ENCODE peak calls at places on chromosome 17, in four cellular contexts. R is HepG2, H is H1, P is GM12878. B is an unnamed sample.

GRCh38 chr17:70510288-70510687 is 341.0 kb downstream of the KCNJ2 start:
- DNase-seq in R (no peak), H (no peak), P (no peak), B (no peak)

GRCh38 chr17:47265983-47266541 is 12.4 kb downstream of the ITGB3 start:
- DNase-seq in R (peak; percentile 48), H (no peak), P (no peak), B (peak; percentile 58)

GRCh38 chr17:63955232-63955631 is 17.5 kb downstream of the SCN4A start:
- DNase-seq in R (no peak), H (no peak), P (no peak), B (no peak)

GRCh38 chr17:77770331-77771105 is 188.0 kb upstream of the TNRC6C start:
- DNase-seq in R (no peak), H (no peak), P (no peak), B (peak; percentile 61)

GRCh38 chr17:64357191-64357981 is 33.3 kb downstream of the PECAM1 start:
- DNase-seq in R (no peak), H (no peak), P (no peak), B (no peak)

GRCh38 chr17:962650-963049 is 16.9 kb downstream of the NXN start:
- DNase-seq in R (no peak), H (no peak), P (no peak), B (no peak)

GRCh38 chr17:12812877-12813276 is 23.6 kb downstream of the ARHGAP44 start:
- DNase-seq in R (no peak), H (no peak), P (no peak), B (no peak)

GRCh38 chr17:43758086-43758485 is 505 bp downstream of the SOST start:
- DNase-seq in R (no peak), H (no peak), P (no peak), B (no peak)

GRCh38 chr17:32689348-32689747 is 187.6 kb downstream of the MYO1D start:
- DNase-seq in R (no peak), H (no peak), P (no peak), B (no peak)

GRCh38 chr17:6831662-6832263 is at the start of gene TEKT1:
- DNase-seq in R (peak; percentile 77), H (peak; percentile 54), P (no peak), B (peak; percentile 22)

GRCh38 chr17:74763565-74764387 is 12.4 kb downstream of the NAT9 start:
- DNase-seq in R (peak; percentile 97), H (no peak), P (no peak), B (no peak)

GRCh38 chr17:64146418-64147109 is 16.6 kb upstream of the ERN1 start:
- DNase-seq in R (peak; percentile 52), H (no peak), P (no peak), B (peak; percentile 67)

GRCh38 chr17:27240802-27241155 is 53.1 kb upstream of the WSB1 start:
- DNase-seq in R (no peak), H (no peak), P (no peak), B (no peak)

GRCh38 chr17:34902761-34903325 is 58.4 kb downstream of the CCT6B start:
- DNase-seq in R (no peak), H (no peak), P (no peak), B (no peak)

GRCh38 chr17:2867441-2868424 is 71.5 kb downstream of the RAP1GAP2 start:
- DNase-seq in R (peak; percentile 87), H (no peak), P (no peak), B (no peak)

GRCh38 chr17:19979917-19980770 is 2.5 kb upstream of the AKAP10 start:
- DNase-seq in R (no peak), H (no peak), P (no peak), B (no peak)

GRCh38 chr17:28745777-28746473 is 2.1 kb downstream of the TRAF4 start:
- DNase-seq in R (no peak), H (no peak), P (no peak), B (no peak)

GRCh38 chr17:82536220-82537201 is 17.0 kb downstream of the FOXK2 start:
- DNase-seq in R (no peak), H (no peak), P (no peak), B (no peak)

GRCh38 chr17:28745052-28745776 is 1.4 kb downstream of the TRAF4 start:
- DNase-seq in R (peak; percentile 90), H (no peak), P (no peak), B (peak; percentile 51)

GRCh38 chr17:77391668-77392375 is 251.1 kb downstream of the SEC14L1 start:
- DNase-seq in R (no peak), H (peak; percentile 31), P (no peak), B (peak; percentile 15)

GRCh38 chr17:17837380-17837821 is 615 bp upstream of the SREBF1 start:
- DNase-seq in R (peak; percentile 60), H (no peak), P (no peak), B (no peak)

GRCh38 chr17:15892679-15893332 is 52.1 kb upstream of the ADORA2B start:
- DNase-seq in R (peak; percentile 40), H (no peak), P (no peak), B (no peak)

GRCh38 chr17:63477471-63478440 is 895 bp downstream of the ACE start:
- DNase-seq in R (no peak), H (no peak), P (no peak), B (no peak)

GRCh38 chr17:27475070-27475673 is 18.9 kb downstream of the KSR1 start:
- DNase-seq in R (no peak), H (no peak), P (no peak), B (no peak)

GRCh38 chr17:64418506-64419339 is 28.1 kb upstream of the PECAM1 start:
- DNase-seq in R (peak; percentile 67), H (no peak), P (no peak), B (peak; percentile 47)

GRCh38 chr17:333626-334396 is 18.8 kb downstream of the RPH3AL start:
- DNase-seq in R (no peak), H (no peak), P (no peak), B (no peak)

GRCh38 chr17:50056217-50056960 is 479 bp downstream of the ITGA3 start:
- DNase-seq in R (peak; percentile 45), H (no peak), P (no peak), B (peak; percentile 45)

GRCh38 chr17:2243953-2244352 is 59.6 kb downstream of the SMG6 start:
- DNase-seq in R (no peak), H (no peak), P (no peak), B (no peak)

GRCh38 chr17:30824002-30824355 is 513 bp downstream of the CRLF3 start:
- DNase-seq in R (no peak), H (no peak), P (no peak), B (peak; percentile 52)

GRCh38 chr17:36978810-36979584 is 30.2 kb downstream of the AATF start:
- DNase-seq in R (no peak), H (no peak), P (no peak), B (no peak)

GRCh38 chr17:83026311-83026811 is 53.0 kb upstream of the METRNL start:
- DNase-seq in R (no peak), H (no peak), P (no peak), B (no peak)

GRCh38 chr17:16986391-16986790 is 14.5 kb upstream of the TNFRSF13B start:
- DNase-seq in R (no peak), H (no peak), P (no peak), B (no peak)

GRCh38 chr17:19645608-19646250 is 2.8 kb upstream of the ALDH3A2 start:
- DNase-seq in R (peak; percentile 29), H (no peak), P (no peak), B (peak; percentile 35)

DNA sequence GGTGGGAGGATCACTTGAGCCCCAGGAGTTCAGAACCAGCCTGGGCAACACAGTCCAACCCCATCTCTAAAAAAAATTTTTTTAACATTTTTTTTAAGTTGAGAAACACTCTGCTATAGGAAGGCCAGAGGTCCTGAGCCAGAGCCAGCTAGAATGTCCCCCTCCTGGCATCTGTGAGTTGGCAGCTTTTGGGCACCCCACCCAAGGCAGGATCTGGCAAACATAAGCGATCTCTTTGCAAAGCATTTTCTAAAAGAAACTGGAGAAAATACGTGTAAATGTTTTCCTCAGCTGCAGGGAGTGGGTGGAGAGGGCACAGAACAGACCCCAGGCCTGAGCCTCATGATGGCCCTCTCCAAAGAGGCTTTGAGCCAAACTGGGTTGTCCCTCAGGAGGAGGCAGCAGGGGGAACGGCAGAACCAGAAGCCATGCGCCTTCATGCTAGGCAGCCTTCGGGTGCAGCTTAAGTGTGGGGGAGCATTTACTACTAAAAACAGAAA is 11.7 kb downstream of the CAVIN1 start:
- DNase-seq in R (no peak), H (no peak), P (no peak), B (no peak)
- H3K9ac ChIP-seq in R (no peak overlapping the region), H (no peak overlapping the region), P (no peak overlapping the region), B (peak overlapping the region; percentile 60)

GRCh38 chr17:40260528-40260927 is 27.2 kb upstream of the CDC6 start:
- DNase-seq in R (no peak), H (no peak), P (no peak), B (no peak)
- TF ChIP-seq BRCA1 in R (no peak), H (no peak), P (no peak), B (no peak)

GRCh38 chr17:79741751-79742588 is 11.2 kb downstream of the ENPP7 start:
- DNase-seq in R (peak; percentile 67), H (peak; percentile 49), P (no peak), B (peak; percentile 93)
- H3K9ac ChIP-seq in R (peak overlapping the region; percentile 63), H (no peak overlapping the region), P (no peak overlapping the region), B (no peak overlapping the region)

GRCh38 chr17:10117581-10118001 is 80.8 kb downstream of the GAS7 start:
- DNase-seq in R (peak; percentile 9), H (no peak), P (peak; percentile 20), B (no peak)
- TF ChIP-seq BRCA1 in R (no peak), H (no peak), P (no peak), B (no peak)

DNA sequence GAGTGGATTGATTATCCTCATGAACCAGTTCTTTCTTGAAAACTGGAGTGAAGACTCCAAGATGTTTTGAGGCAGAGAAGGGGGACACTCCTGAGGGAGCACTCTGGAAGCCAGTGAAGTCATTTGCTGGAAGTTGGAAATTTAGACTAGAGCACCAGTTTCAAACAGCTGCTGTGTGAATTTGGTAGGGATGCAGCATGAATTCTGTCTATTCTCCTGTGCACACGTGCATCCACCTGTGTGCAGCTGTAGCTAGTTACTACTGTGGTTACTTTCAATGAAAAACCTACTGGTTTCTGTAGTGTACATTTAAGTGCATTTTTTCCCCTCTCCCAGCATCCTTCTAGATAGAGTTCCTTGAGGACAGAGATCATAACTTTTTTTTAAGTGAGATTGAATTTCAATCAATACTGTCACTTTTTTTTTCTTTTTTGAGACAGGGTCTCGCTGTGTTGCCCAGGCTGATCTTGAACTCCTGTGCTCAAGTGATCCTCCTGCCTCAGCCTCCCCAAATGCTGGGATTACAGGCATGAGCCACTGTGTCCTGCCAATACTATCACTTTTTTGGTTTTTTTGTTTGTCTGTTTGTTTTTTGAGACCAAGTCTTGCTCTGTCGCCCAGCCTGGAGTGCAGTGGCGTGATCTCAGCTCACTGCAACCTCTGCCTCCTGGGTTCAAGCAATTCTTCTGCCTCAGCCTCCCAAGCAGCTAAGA is 65.8 kb downstream of the TUBD1 start:
- DNase-seq in R (no peak), H (no peak), P (no peak), B (no peak)
- H3K9ac ChIP-seq in R (no peak overlapping the region), H (no peak overlapping the region), P (peak overlapping the region; percentile 84), B (no peak overlapping the region)

DNA sequence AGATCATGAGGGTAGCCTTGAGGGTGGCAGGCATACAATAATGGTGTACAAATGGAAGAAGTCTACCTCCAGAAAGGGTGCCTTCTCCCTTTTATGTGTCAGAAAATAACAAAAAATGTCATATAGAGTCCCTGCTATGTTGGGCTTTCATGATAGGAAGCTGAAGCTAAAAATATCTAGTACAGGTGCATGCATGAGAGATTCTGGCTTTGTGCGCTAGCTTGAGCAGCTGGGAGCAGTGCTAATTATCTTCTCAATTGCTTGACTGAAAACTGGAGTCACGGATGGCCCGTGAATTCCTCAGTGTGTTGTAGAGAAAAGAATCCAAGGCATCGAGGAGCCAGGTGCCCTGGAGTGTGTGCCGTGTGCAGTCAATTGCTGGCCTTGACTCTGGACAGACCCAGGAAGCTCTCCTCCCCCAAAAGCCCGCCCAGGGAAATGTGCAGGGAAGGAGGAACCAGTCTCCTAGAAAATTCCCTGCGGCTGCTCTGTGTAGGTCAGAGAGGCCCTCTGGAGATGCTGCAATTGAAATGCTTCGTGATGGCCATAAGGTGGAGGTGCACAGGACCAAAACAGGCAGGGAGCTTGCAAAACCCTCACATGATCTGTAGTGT is 14.2 kb downstream of the LGALS3BP start:
- DNase-seq in R (peak; percentile 44), H (no peak), P (no peak), B (no peak)
- TF ChIP-seq BRCA1 in R (no peak), H (no peak), P (no peak), B (no peak)